ENCODE peak calls at places on chromosome 14, in six cellular contexts. O, H, S, K, F and D are unnamed samples.

GRCh38 chr14:77707724-77708408 is at the start of the genes ALKBH1 and SLIRP:
- DNase-seq in O (peak), H (peak), S (peak), K (peak), F (peak), D (peak)

GRCh38 chr14:69153848-69154208 is 909 bp upstream of the DCAF5 start:
- DNase-seq in O (peak), H (peak), S (peak), K (no peak), F (peak), D (peak)

GRCh38 chr14:90674716-90675115 is 141.5 kb downstream of the TTC7B start:
- DNase-seq in O (no peak), H (no peak), S (no peak), K (no peak), F (no peak), D (no peak)

GRCh38 chr14:94139421-94139820 is 10.0 kb upstream of the IFI27L2 start:
- DNase-seq in O (no peak), H (no peak), S (no peak), K (no peak), F (no peak), D (no peak)

GRCh38 chr14:22255042-22255441 is 334.0 kb downstream of the DAD1 start:
- DNase-seq in O (no peak), H (no peak), S (no peak), K (no peak), F (no peak), D (no peak)

GRCh38 chr14:105091335-105092123 is 26.3 kb upstream of the GPR132 start:
- DNase-seq in O (no peak), H (peak), S (peak), K (no peak), F (peak), D (peak)

GRCh38 chr14:64878775-64879634 is 702 bp downstream of the SPTB start:
- DNase-seq in O (peak), H (peak), S (peak), K (no peak), F (peak), D (peak)

GRCh38 chr14:99136047-99136400 is 136.0 kb downstream of the BCL11B start:
- DNase-seq in O (no peak), H (peak), S (no peak), K (no peak), F (no peak), D (no peak)

GRCh38 chr14:77707355-77707723 is 484 bp downstream of the ALKBH1 start:
- DNase-seq in O (no peak), H (peak), S (peak), K (peak), F (peak), D (peak)

GRCh38 chr14:96273629-96274028 is 17.6 kb downstream of the BDKRB1 start:
- DNase-seq in O (no peak), H (no peak), S (no peak), K (no peak), F (no peak), D (no peak)

GRCh38 chr14:70317969-70318634 is 41.4 kb downstream of the COX16 start:
- DNase-seq in O (no peak), H (peak), S (peak), K (peak), F (peak), D (no peak)

GRCh38 chr14:90625445-90625844 is 190.8 kb downstream of the TTC7B start:
- DNase-seq in O (no peak), H (no peak), S (no peak), K (no peak), F (no peak), D (no peak)

GRCh38 chr14:61615743-61616523 is 79.4 kb upstream of the HIF1A start:
- DNase-seq in O (no peak), H (no peak), S (no peak), K (no peak), F (peak), D (no peak)

GRCh38 chr14:70281938-70282337 is 77.5 kb downstream of the COX16 start:
- DNase-seq in O (no peak), H (no peak), S (no peak), K (no peak), F (no peak), D (no peak)

GRCh38 chr14:37253905-37254304 is 56.2 kb downstream of the MIPOL1 start:
- DNase-seq in O (no peak), H (no peak), S (no peak), K (peak), F (no peak), D (no peak)

GRCh38 chr14:86168376-86168775 is 638.4 kb downstream of the FLRT2 start:
- DNase-seq in O (no peak), H (no peak), S (no peak), K (no peak), F (no peak), D (no peak)

GRCh38 chr14:80095623-80096022 is 115.7 kb downstream of the DIO2 start:
- DNase-seq in O (no peak), H (no peak), S (peak), K (no peak), F (peak), D (no peak)

GRCh38 chr14:104975481-104976197 is 2.5 kb downstream of the AHNAK2 start:
- DNase-seq in O (no peak), H (no peak), S (peak), K (no peak), F (no peak), D (no peak)

GRCh38 chr14:61188196-61188595 is 92.9 kb downstream of the TMEM30B start:
- DNase-seq in O (peak), H (no peak), S (peak), K (peak), F (no peak), D (peak)

GRCh38 chr14:32713856-32714255 is 224.8 kb upstream of the NPAS3 start:
- DNase-seq in O (no peak), H (no peak), S (no peak), K (no peak), F (no peak), D (no peak)

GRCh38 chr14:93977171-93977570 is 801 bp upstream of the ASB2 start:
- DNase-seq in O (peak), H (no peak), S (no peak), K (no peak), F (no peak), D (no peak)

GRCh38 chr14:106509795-106510194 is 983.4 kb downstream of the TMEM121 start:
- DNase-seq in O (no peak), H (no peak), S (no peak), K (no peak), F (no peak), D (no peak)

GRCh38 chr14:65985976-65986375 is 500.2 kb upstream of the CCDC196 start:
- DNase-seq in O (no peak), H (no peak), S (no peak), K (no peak), F (no peak), D (no peak)

GRCh38 chr14:101373690-101374295 is 187.5 kb upstream of the DIO3 start:
- DNase-seq in O (no peak), H (no peak), S (no peak), K (no peak), F (no peak), D (no peak)

GRCh38 chr14:62187265-62187664 is 425.0 kb downstream of the SNAPC1 start:
- DNase-seq in O (no peak), H (no peak), S (no peak), K (no peak), F (no peak), D (no peak)

GRCh38 chr14:86935241-86935640 is 1057.7 kb downstream of the GALC start:
- DNase-seq in O (no peak), H (no peak), S (no peak), K (no peak), F (peak), D (no peak)

GRCh38 chr14:49893309-49894213 is 679 bp downstream of the ARF6 start:
- DNase-seq in O (peak), H (peak), S (peak), K (peak), F (peak), D (peak)

GRCh38 chr14:22656945-22657711 is 13.0 kb upstream of the OR6J1 start:
- DNase-seq in O (no peak), H (peak), S (no peak), K (no peak), F (no peak), D (no peak)

GRCh38 chr14:102029956-102030355 is 56.9 kb downstream of the HSP90AA1 start:
- DNase-seq in O (no peak), H (no peak), S (no peak), K (peak), F (no peak), D (no peak)

GRCh38 chr14:24875203-24875840 is 174.6 kb downstream of the STXBP6 start:
- DNase-seq in O (no peak), H (no peak), S (no peak), K (no peak), F (no peak), D (no peak)
- H3K27ac ChIP-seq in O (no peak), H (peak), S (no peak), K (no peak), F (no peak), D (peak)

GRCh38 chr14:73262427-73263183 is 25.3 kb downstream of the PAPLN start:
- DNase-seq in O (no peak), H (no peak), S (no peak), K (no peak), F (no peak), D (no peak)

GRCh38 chr14:73259837-73260236 is 22.5 kb downstream of the PAPLN start:
- DNase-seq in O (no peak), H (no peak), S (no peak), K (no peak), F (no peak), D (no peak)

GRCh38 chr14:73261520-73262426 is 24.5 kb downstream of the PAPLN start:
- DNase-seq in O (no peak), H (no peak), S (no peak), K (no peak), F (no peak), D (no peak)

GRCh38 chr14:73260574-73260973 is 23.3 kb downstream of the PAPLN start:
- DNase-seq in O (no peak), H (no peak), S (no peak), K (no peak), F (no peak), D (no peak)

GRCh38 chr14:73261075-73261474 is 23.8 kb downstream of the PAPLN start:
- DNase-seq in O (no peak), H (no peak), S (no peak), K (no peak), F (no peak), D (no peak)
- H3K27ac ChIP-seq in O (no peak), H (no peak), S (no peak), K (no peak), F (no peak), D (no peak)

GRCh38 chr14:89373185-89373584 is 43.8 kb downstream of the FOXN3 start:
- DNase-seq in O (no peak), H (no peak), S (no peak), K (no peak), F (no peak), D (no peak)
- H3K27ac ChIP-seq in O (no peak), H (no peak), S (no peak), K (no peak), F (no peak), D (no peak)

GRCh38 chr14:89507926-89508460 is 91.0 kb upstream of the FOXN3 start:
- DNase-seq in O (no peak), H (no peak), S (no peak), K (peak), F (no peak), D (no peak)

GRCh38 chr14:89504602-89505320 is 87.7 kb upstream of the FOXN3 start:
- DNase-seq in O (no peak), H (no peak), S (no peak), K (peak), F (peak), D (no peak)

GRCh38 chr14:89507521-89507920 is 90.5 kb upstream of the FOXN3 start:
- DNase-seq in O (no peak), H (no peak), S (peak), K (peak), F (peak), D (no peak)

GRCh38 chr14:89508863-89509262 is 91.8 kb upstream of the FOXN3 start:
- DNase-seq in O (no peak), H (no peak), S (no peak), K (no peak), F (no peak), D (no peak)

DNA sequence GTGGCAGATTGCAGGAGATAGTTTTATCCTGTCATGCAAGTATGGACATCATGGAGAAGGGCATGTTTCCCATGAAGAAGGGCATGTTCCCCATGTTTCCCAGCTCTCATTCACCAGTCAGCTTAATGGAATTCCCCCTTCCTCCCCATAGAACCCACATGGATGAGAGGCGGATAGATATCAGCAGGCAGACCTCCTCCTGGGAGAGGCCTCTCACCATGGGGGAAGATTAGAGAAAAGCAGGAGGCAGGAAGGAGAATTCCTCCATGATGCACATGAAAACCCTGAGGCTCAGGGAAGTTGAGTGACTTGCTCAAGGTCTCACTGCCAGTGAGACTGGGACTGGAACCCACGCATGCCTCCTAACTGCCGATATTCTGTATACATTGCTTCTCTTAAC is 92.9 kb upstream of the FOXN3 start:
- DNase-seq in O (no peak), H (no peak), S (no peak), K (peak), F (peak), D (no peak)
- H3K27ac ChIP-seq in O (no peak), H (no peak), S (no peak), K (no peak), F (peak), D (no peak)

GRCh38 chr14:89429206-89430091 is 12.4 kb upstream of the FOXN3 start:
- DNase-seq in O (no peak), H (no peak), S (no peak), K (peak), F (peak), D (no peak)

GRCh38 chr14:89428163-89428523 is 11.1 kb upstream of the FOXN3 start:
- DNase-seq in O (no peak), H (no peak), S (no peak), K (peak), F (no peak), D (no peak)

GRCh38 chr14:89430271-89430620 is 13.2 kb upstream of the FOXN3 start:
- DNase-seq in O (no peak), H (no peak), S (no peak), K (no peak), F (no peak), D (no peak)

GRCh38 chr14:89427426-89428162 is 10.6 kb upstream of the FOXN3 start:
- DNase-seq in O (no peak), H (no peak), S (no peak), K (peak), F (no peak), D (no peak)

GRCh38 chr14:89428556-89429196 is 11.6 kb upstream of the FOXN3 start:
- DNase-seq in O (peak), H (no peak), S (no peak), K (peak), F (no peak), D (no peak)
- H3K27ac ChIP-seq in O (peak), H (peak), S (no peak), K (peak), F (peak), D (peak)

DNA sequence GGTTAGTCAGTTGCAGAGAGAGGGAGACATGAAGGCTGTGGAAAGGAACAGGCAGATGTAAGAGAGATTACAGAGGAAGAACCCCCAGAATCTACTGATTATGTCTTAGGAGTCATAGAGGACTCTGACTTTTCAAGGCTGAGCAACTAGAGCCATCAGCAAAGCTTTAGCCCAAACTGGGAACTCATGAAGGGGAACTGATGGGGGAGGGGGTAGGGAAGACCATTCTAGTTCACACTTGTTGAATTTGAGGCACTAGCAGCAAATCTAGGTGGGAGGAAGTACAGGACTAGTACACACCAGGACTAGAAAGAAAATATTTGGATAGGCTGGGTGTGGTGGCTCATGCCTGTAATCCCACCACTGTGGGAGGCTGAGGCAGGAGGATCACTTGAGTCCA is 10.1 kb downstream of the LGALS3 start:
- DNase-seq in O (no peak), H (no peak), S (no peak), K (no peak), F (no peak), D (no peak)
- H3K27ac ChIP-seq in O (no peak), H (no peak), S (no peak), K (no peak), F (no peak), D (no peak)

GRCh38 chr14:67819563-67820411 is at the start of gene RAD51B:
- DNase-seq in O (peak), H (peak), S (peak), K (peak), F (peak), D (peak)
- H3K27ac ChIP-seq in O (peak), H (peak), S (peak), K (peak), F (peak), D (peak)

GRCh38 chr14:59359451-59360124 is 105.6 kb downstream of the GPR135 start:
- DNase-seq in O (no peak), H (no peak), S (no peak), K (no peak), F (no peak), D (no peak)
- H3K27ac ChIP-seq in O (peak), H (no peak), S (no peak), K (no peak), F (no peak), D (peak)

GRCh38 chr14:75442166-75442565 is 14.3 kb downstream of the JDP2 start:
- DNase-seq in O (no peak), H (no peak), S (no peak), K (no peak), F (no peak), D (no peak)

GRCh38 chr14:75441731-75442130 is 13.9 kb downstream of the JDP2 start:
- DNase-seq in O (no peak), H (no peak), S (no peak), K (no peak), F (no peak), D (no peak)

GRCh38 chr14:75438486-75439080 is 10.8 kb downstream of the JDP2 start:
- DNase-seq in O (no peak), H (no peak), S (no peak), K (no peak), F (no peak), D (no peak)

GRCh38 chr14:75440733-75441474 is 13.1 kb downstream of the JDP2 start:
- DNase-seq in O (peak), H (no peak), S (no peak), K (peak), F (no peak), D (peak)

DNA sequence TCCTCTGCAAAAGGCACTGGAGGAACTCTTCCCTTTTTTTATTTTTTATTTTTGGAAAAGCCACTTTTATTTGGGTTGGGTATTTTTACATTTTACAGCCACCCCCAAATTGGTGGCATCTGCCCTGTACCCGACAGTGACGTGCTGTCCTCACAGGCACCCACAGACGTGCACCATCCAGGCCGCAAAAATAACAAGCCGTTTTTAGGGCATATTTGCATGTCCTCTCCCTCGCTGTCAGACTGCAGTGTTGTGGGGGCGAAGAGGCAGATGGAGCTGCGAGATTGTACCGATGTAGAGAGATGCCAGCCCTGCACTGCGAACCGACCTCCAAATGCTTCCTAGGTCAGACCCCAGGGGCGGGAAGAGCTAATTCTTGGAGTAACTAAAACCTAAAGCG is 12.2 kb downstream of the JDP2 start:
- DNase-seq in O (no peak), H (no peak), S (no peak), K (no peak), F (no peak), D (no peak)
- H3K27ac ChIP-seq in O (no peak), H (no peak), S (no peak), K (no peak), F (no peak), D (no peak)

GRCh38 chr14:71451501-71451900 is 480.7 kb upstream of the RGS6 start:
- DNase-seq in O (no peak), H (no peak), S (no peak), K (no peak), F (no peak), D (no peak)
- H3K27ac ChIP-seq in O (no peak), H (no peak), S (no peak), K (no peak), F (no peak), D (no peak)